ENCODE peak calls at places on chromosomes 5 and 9, in eight cellular contexts. N is CD8-positive, alpha-beta memory T cell; K is effector memory CD4-positive, alpha-beta T cell; Y is OCI-LY7; A is PC-3; W is esophagus squamous epithelium; L is tibial nerve; D is psoas muscle. X is an unnamed sample.
A peak's percentile ranks its signal among the peaks of the same experiment; 100 is the strongest.

GRCh38 chr5:113034182-113034773 is 57.7 kb downstream of the DCP2 start:
- DNase-seq in N (no peak), K (no peak), Y (no peak), W (no peak), A (peak; percentile 24), D (no peak), L (no peak), X (peak; percentile 85)

GRCh38 chr9:72977670-72978069 is 24.8 kb upstream of the ALDH1A1 start:
- DNase-seq in Y (no peak), A (no peak), K (no peak), L (no peak), D (no peak), N (no peak), W (no peak), X (no peak)

GRCh38 chr5:15598294-15598902 is 98.4 kb downstream of the FBXL7 start:
- DNase-seq in Y (peak; percentile 33), L (no peak), K (no peak), N (no peak), A (peak; percentile 23), D (no peak), W (no peak), X (no peak)

GRCh38 chr9:133634024-133634691 is 2.0 kb upstream of the DBH start:
- DNase-seq in W (no peak), A (no peak), Y (no peak), N (no peak), L (no peak), D (peak; percentile 40), K (no peak), X (no peak)

GRCh38 chr5:169176686-169177430 is 124.1 kb downstream of the SLIT3 start:
- DNase-seq in N (no peak), Y (no peak), L (no peak), W (no peak), A (no peak), K (no peak), D (no peak), X (no peak)

GRCh38 chr9:136802321-136802720 is 5.4 kb upstream of the RABL6 start:
- DNase-seq in Y (no peak), W (no peak), K (no peak), D (no peak), N (no peak), A (no peak), L (no peak), X (no peak)

GRCh38 chr9:125911861-125912260 is 164.7 kb downstream of the PBX3 start:
- DNase-seq in L (no peak), A (no peak), W (no peak), N (no peak), Y (no peak), K (no peak), D (no peak), X (peak; percentile 16)

GRCh38 chr9:93094294-93095204 is 1.5 kb upstream of the CARD19 start:
- DNase-seq in L (no peak), K (no peak), A (no peak), Y (peak; percentile 79), N (no peak), D (peak; percentile 83), W (no peak), X (no peak)

GRCh38 chr5:154411338-154411737 is 34.5 kb upstream of the SAP30L start:
- DNase-seq in Y (no peak), K (no peak), N (no peak), L (no peak), A (no peak), W (no peak), D (no peak), X (no peak)

GRCh38 chr5:13910637-13911288 is 33.7 kb downstream of the DNAH5 start:
- DNase-seq in D (no peak), W (no peak), L (no peak), K (no peak), Y (no peak), A (no peak), N (no peak), X (no peak)

GRCh38 chr5:135887447-135887864 is 8.2 kb downstream of the IL9 start:
- DNase-seq in K (peak; percentile 36), A (peak; percentile 80), D (peak; percentile 58), L (no peak), N (peak; percentile 53), Y (peak; percentile 78), W (no peak), X (peak; percentile 53)

GRCh38 chr5:35575578-35575977 is 42.1 kb upstream of the SPEF2 start:
- DNase-seq in D (no peak), W (no peak), A (no peak), N (no peak), Y (no peak), L (no peak), K (no peak), X (no peak)

GRCh38 chr5:1730487-1730847 is 69.2 kb downstream of the MRPL36 start:
- DNase-seq in K (no peak), W (no peak), D (no peak), Y (no peak), N (no peak), A (no peak), L (no peak), X (no peak)

GRCh38 chr5:32225445-32225844 is 51.3 kb upstream of the GOLPH3 start:
- DNase-seq in Y (no peak), A (no peak), N (no peak), L (no peak), W (no peak), D (no peak), K (no peak), X (peak; percentile 13)

GRCh38 chr5:95162231-95162992 is 122.5 kb downstream of the MCTP1 start:
- DNase-seq in W (no peak), N (no peak), D (no peak), A (no peak), Y (no peak), L (no peak), K (no peak), X (no peak)

GRCh38 chr5:160925281-160925680 is 73.3 kb upstream of the ATP10B start:
- DNase-seq in K (no peak), W (no peak), D (no peak), L (no peak), A (no peak), N (no peak), Y (no peak), X (no peak)

GRCh38 chr9:15081021-15081753 is 171.0 kb upstream of the FREM1 start:
- DNase-seq in L (no peak), W (no peak), N (no peak), D (no peak), A (no peak), Y (no peak), K (no peak), X (no peak)
- H3K27ac ChIP-seq in L (no peak overlapping the region), W (no peak overlapping the region), N (no peak overlapping the region), D (no peak overlapping the region), A (no peak overlapping the region), Y (no peak overlapping the region), K (no peak overlapping the region), X (no peak overlapping the region)

GRCh38 chr9:21567926-21568325 is 85.8 kb upstream of the IFNE start:
- DNase-seq in K (no peak), L (no peak), N (no peak), A (no peak), D (no peak), Y (no peak), W (no peak), X (no peak)

GRCh38 chr9:21561502-21561901 is 79.4 kb upstream of the IFNE start:
- DNase-seq in N (no peak), Y (no peak), L (no peak), A (no peak), K (no peak), W (no peak), D (no peak), X (no peak)

GRCh38 chr9:21568484-21568883 is 86.4 kb upstream of the IFNE start:
- DNase-seq in A (peak; percentile 54), D (no peak), N (no peak), L (no peak), K (no peak), W (no peak), Y (no peak), X (no peak)

GRCh38 chr9:21564186-21564585 is 82.1 kb upstream of the IFNE start:
- DNase-seq in D (no peak), Y (no peak), K (no peak), L (no peak), N (no peak), A (no peak), W (no peak), X (no peak)

DNA sequence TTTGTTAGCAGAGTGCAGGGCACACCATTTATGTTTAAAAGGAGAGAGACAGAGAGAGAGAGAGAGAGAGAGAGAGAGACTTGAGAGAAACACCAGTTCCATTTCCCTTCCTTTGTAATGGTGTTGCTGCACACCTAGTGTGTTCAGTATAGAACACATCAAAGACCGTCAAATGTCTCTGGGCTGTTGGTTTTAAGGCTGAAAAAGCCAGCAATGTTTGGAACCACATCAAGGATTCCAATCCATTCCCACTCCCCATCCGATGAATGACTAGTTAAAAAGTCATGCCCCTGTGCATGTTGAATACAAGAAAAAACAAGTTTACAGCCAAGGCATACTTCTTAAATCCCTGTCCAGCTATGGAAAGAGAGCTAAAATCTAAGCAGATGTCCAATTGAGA is 83.0 kb upstream of the IFNE start:
- DNase-seq in D (no peak), W (no peak), Y (no peak), L (no peak), N (no peak), K (no peak), A (peak; percentile 62), X (no peak)
- H3K4me3 ChIP-seq in D (no peak overlapping the region), W (no peak overlapping the region), Y (no peak overlapping the region), L (no peak overlapping the region), N (no peak overlapping the region), K (no peak overlapping the region), A (peak overlapping the region; percentile 20), X (no peak overlapping the region)

GRCh38 chr5:93226202-93226735 is 354.8 kb downstream of the NR2F1-AS1 start:
- DNase-seq in N (no peak), L (no peak), K (no peak), Y (no peak), D (no peak), A (no peak), W (no peak), X (no peak)

GRCh38 chr5:93221773-93222172 is 359.2 kb downstream of the NR2F1-AS1 start:
- DNase-seq in W (no peak), L (no peak), K (no peak), Y (no peak), A (no peak), D (no peak), N (no peak), X (no peak)

GRCh38 chr5:93224624-93225023 is 356.4 kb downstream of the NR2F1-AS1 start:
- DNase-seq in L (no peak), A (no peak), W (no peak), K (no peak), Y (no peak), D (no peak), N (no peak), X (no peak)

GRCh38 chr5:93225748-93226147 is 355.3 kb downstream of the NR2F1-AS1 start:
- DNase-seq in D (no peak), A (no peak), K (no peak), W (no peak), N (no peak), L (no peak), Y (no peak), X (no peak)
- H3K27ac ChIP-seq in D (no peak overlapping the region), A (no peak overlapping the region), K (no peak overlapping the region), W (no peak overlapping the region), N (no peak overlapping the region), L (no peak overlapping the region), Y (no peak overlapping the region), X (no peak overlapping the region)

DNA sequence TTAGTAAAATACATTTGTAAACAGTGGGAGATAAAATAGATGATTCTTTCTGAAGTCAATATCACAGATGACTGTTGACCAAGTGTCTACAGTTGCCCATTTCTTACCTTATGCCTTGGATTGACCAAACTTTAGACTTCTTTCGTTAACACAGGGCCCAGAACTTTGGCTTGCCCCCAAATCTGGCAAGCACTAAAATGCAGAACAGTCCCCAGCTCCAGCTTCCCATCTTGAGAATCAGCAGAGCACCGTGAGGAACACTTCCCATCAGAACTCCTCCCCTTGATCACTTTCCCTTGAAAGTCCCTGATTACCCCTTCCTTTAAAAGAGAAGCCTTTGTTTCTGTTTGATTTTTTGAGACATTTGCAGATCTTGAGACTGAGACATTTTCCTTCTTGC is 1039.9 kb downstream of the TLE1 start:
- DNase-seq in Y (no peak), N (no peak), W (no peak), L (no peak), K (no peak), A (no peak), D (no peak), X (no peak)
- H3K4me3 ChIP-seq in Y (no peak overlapping the region), N (no peak overlapping the region), W (no peak overlapping the region), L (no peak overlapping the region), K (no peak overlapping the region), A (no peak overlapping the region), D (no peak overlapping the region), X (no peak overlapping the region)

X was measured in brain microvascular endothelial cell.